ENCODE peak calls at places on chromosomes 13 and 19, in four cellular contexts. Q is AG08395, M is NCI-H2029 treated with DMSO at 0.1 percent for 48 hours, C is H54. Z is an unnamed sample.

GRCh38 chr19:4009990-4010807 is 2.7 kb downstream of the PIAS4 start:
- DNase-seq in Q (no peak), M (no peak), C (no peak), Z (peak; percentile 34)

GRCh38 chr19:54209748-54210494 is 9.3 kb downstream of the RPS9 start:
- DNase-seq in Q (peak; percentile 96), M (peak; percentile 94), C (peak; percentile 98), Z (peak; percentile 99)

GRCh38 chr13:90867336-90867683 is 480.2 kb upstream of the MIR17HG start:
- DNase-seq in Q (peak; percentile 60), M (peak; percentile 41), C (peak; percentile 52), Z (peak; percentile 81)

GRCh38 chr13:41145136-41145908 is 12.7 kb upstream of the KBTBD6 start:
- DNase-seq in Q (no peak), M (no peak), C (no peak), Z (peak; percentile 25)

GRCh38 chr19:29260477-29261317 is 47.7 kb upstream of the UQCRFS1 start:
- DNase-seq in Q (peak; percentile 17), M (peak; percentile 4), C (peak; percentile 38), Z (peak; percentile 1)

GRCh38 chr19:33430674-33431277 is 57.3 kb downstream of the CEBPG start:
- DNase-seq in Q (peak; percentile 85), M (peak; percentile 20), C (peak; percentile 77), Z (peak; percentile 37)

GRCh38 chr13:23349127-23349897 is 84.2 kb downstream of the SACS start:
- DNase-seq in Q (peak; percentile 47), M (no peak), C (no peak), Z (no peak)

GRCh38 chr19:48113190-48113917 is 2.7 kb upstream of the PLA2G4C start:
- DNase-seq in Q (no peak), M (no peak), C (no peak), Z (peak; percentile 57)